ENCODE peak calls at places on chromosomes 7 and 10, in four cellular contexts. One of them, this sample, is unnamed.

GRCh38 chr10:60739581-60739980 is 38.7 kb upstream of the CDK1 start:
- DNase-seq in H1: no peak
- DNase-seq in IMR-90: peak
- DNase-seq in H9: no peak
- DNase-seq in this sample: no peak

GRCh38 chr10:101629781-101630419 is 41.8 kb downstream of the DPCD start:
- DNase-seq in H1: no peak
- DNase-seq in IMR-90: no peak
- DNase-seq in H9: no peak
- DNase-seq in this sample: no peak

GRCh38 chr7:38453187-38453586 is 178.0 kb downstream of the AMPH start:
- DNase-seq in H1: no peak
- DNase-seq in IMR-90: peak
- DNase-seq in H9: no peak
- DNase-seq in this sample: peak

GRCh38 chr7:31986878-31987518 is 83.2 kb downstream of the PDE1C start:
- DNase-seq in H1: no peak
- DNase-seq in IMR-90: peak
- DNase-seq in H9: no peak
- DNase-seq in this sample: no peak

GRCh38 chr10:71085689-71086438 is 126.5 kb upstream of the UNC5B start:
- DNase-seq in H1: peak
- DNase-seq in IMR-90: no peak
- DNase-seq in H9: peak
- DNase-seq in this sample: peak

GRCh38 chr10:78478919-78479318 is 445.3 kb downstream of the RPS24 start:
- DNase-seq in H1: no peak
- DNase-seq in IMR-90: no peak
- DNase-seq in H9: no peak
- DNase-seq in this sample: no peak

GRCh38 chr10:117678106-117678505 is 135.6 kb downstream of the EMX2 start:
- DNase-seq in H1: no peak
- DNase-seq in IMR-90: no peak
- DNase-seq in H9: no peak
- DNase-seq in this sample: no peak

GRCh38 chr7:38630720-38631673 is at the start of gene AMPH:
- DNase-seq in H1: peak
- DNase-seq in IMR-90: peak
- DNase-seq in H9: peak
- DNase-seq in this sample: peak

GRCh38 chr10:90969148-90969547 is 48.3 kb upstream of the ANKRD1 start:
- DNase-seq in H1: no peak
- DNase-seq in IMR-90: no peak
- DNase-seq in H9: no peak
- DNase-seq in this sample: no peak

GRCh38 chr10:125117941-125118630 is 42.3 kb downstream of the CTBP2 start:
- DNase-seq in H1: no peak
- DNase-seq in IMR-90: no peak
- DNase-seq in H9: no peak
- DNase-seq in this sample: no peak

GRCh38 chr10:57624066-57624465 is 643.6 kb downstream of the IPMK start:
- DNase-seq in H1: no peak
- DNase-seq in IMR-90: no peak
- DNase-seq in H9: no peak
- DNase-seq in this sample: no peak

GRCh38 chr7:109476409-109476808 is 906.7 kb downstream of the DNAJB9 start:
- DNase-seq in H1: no peak
- DNase-seq in IMR-90: no peak
- DNase-seq in H9: no peak
- DNase-seq in this sample: no peak

GRCh38 chr7:116524609-116525297 is at the start of gene CAV1:
- DNase-seq in H1: peak
- DNase-seq in IMR-90: peak
- DNase-seq in H9: peak
- DNase-seq in this sample: peak

GRCh38 chr7:129184979-129185670 is 3.3 kb upstream of the SMO start:
- DNase-seq in H1: no peak
- DNase-seq in IMR-90: no peak
- DNase-seq in H9: no peak
- DNase-seq in this sample: no peak

GRCh38 chr10:42421812-42422211 is 216.6 kb downstream of the ZNF33B start:
- DNase-seq in H1: no peak
- DNase-seq in IMR-90: no peak
- DNase-seq in H9: no peak
- DNase-seq in this sample: no peak

GRCh38 chr10:35507519-35508109 is 97.5 kb upstream of the GJD4 start:
- DNase-seq in H1: no peak
- DNase-seq in IMR-90: no peak
- DNase-seq in H9: no peak
- DNase-seq in this sample: no peak

GRCh38 chr7:31432831-31433340 is 81.0 kb upstream of the ITPRID1 start:
- DNase-seq in H1: no peak
- DNase-seq in IMR-90: no peak
- DNase-seq in H9: no peak
- DNase-seq in this sample: peak

GRCh38 chr10:6055929-6056328 is 6.2 kb downstream of the IL2RA start:
- DNase-seq in H1: no peak
- DNase-seq in IMR-90: no peak
- DNase-seq in H9: no peak
- DNase-seq in this sample: no peak

GRCh38 chr7:71735961-71736556 is 604.1 kb downstream of the GALNT17 start:
- DNase-seq in H1: peak
- DNase-seq in IMR-90: peak
- DNase-seq in H9: peak
- DNase-seq in this sample: peak

GRCh38 chr7:80825499-80825898 is 93.4 kb downstream of the SEMA3C start:
- DNase-seq in H1: no peak
- DNase-seq in IMR-90: no peak
- DNase-seq in H9: no peak
- DNase-seq in this sample: no peak

GRCh38 chr7:16753102-16753931 is at the start of gene TSPAN13:
- DNase-seq in H1: peak
- DNase-seq in IMR-90: peak
- DNase-seq in H9: peak
- DNase-seq in this sample: peak

GRCh38 chr7:129845972-129846327 is 106.8 kb downstream of the UBE2H start:
- DNase-seq in H1: no peak
- DNase-seq in IMR-90: peak
- DNase-seq in H9: no peak
- DNase-seq in this sample: no peak

GRCh38 chr7:30038182-30038980 is 10.2 kb downstream of the PLEKHA8 start:
- DNase-seq in H1: no peak
- DNase-seq in IMR-90: peak
- DNase-seq in H9: no peak
- DNase-seq in this sample: no peak
- H3K56ac ChIP-seq in H1: no peak
- H3K56ac ChIP-seq in IMR-90: no peak
- H3K56ac ChIP-seq in H9: no peak
- H3K56ac ChIP-seq in this sample: no peak

DNA sequence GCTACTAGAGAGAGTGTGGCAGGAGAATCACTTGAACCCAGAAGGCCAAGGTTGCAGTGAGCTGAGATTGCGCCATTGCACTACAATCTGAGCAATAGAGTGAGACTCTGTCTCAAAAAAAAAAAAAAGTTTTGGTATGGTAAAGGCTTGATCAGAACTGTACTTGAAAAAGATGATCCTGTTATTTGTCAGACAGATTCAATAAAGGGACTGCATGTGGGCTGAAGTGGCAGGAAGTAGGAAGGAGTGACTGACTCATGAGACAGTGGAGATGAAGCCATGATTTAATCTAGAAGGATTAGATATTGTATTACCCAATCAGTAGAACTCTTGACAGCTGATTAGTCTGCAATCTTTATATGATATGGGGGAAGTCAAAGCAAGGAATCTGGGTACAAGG is 2.7 kb upstream of the TMEM254 start:
- DNase-seq in H1: no peak
- DNase-seq in IMR-90: peak
- DNase-seq in H9: no peak
- DNase-seq in this sample: peak
- H3K56ac ChIP-seq in H1: no peak
- H3K56ac ChIP-seq in IMR-90: no peak
- H3K56ac ChIP-seq in H9: no peak
- H3K56ac ChIP-seq in this sample: no peak

DNA sequence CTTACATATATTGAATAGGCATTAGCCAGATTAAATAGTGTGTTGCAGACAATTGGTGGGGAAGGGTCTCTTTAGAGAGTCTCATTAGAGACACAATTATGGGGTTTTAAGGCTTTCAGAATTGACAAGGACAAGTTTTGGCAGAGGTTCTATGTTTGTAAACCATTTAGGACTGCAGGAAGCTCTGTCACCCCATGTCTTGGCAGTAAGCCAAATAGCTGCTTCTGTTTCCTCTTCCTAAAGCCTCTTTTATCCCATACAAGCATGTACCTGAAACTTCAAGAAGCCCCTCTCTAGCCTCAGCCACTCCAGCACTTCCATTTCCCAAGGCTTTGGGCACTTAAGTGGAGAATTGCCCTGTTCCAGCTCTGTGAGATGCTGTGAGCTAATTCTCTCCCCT is 21.8 kb upstream of the LRRC4 start:
- DNase-seq in H1: no peak
- DNase-seq in IMR-90: peak
- DNase-seq in H9: no peak
- DNase-seq in this sample: no peak
- H3K56ac ChIP-seq in H1: no peak
- H3K56ac ChIP-seq in IMR-90: no peak
- H3K56ac ChIP-seq in H9: no peak
- H3K56ac ChIP-seq in this sample: no peak

GRCh38 chr7:151645311-151645710 is 125.6 kb upstream of the RHEB start:
- DNase-seq in H1: no peak
- DNase-seq in IMR-90: no peak
- DNase-seq in H9: no peak
- DNase-seq in this sample: no peak
- H3K56ac ChIP-seq in H1: no peak
- H3K56ac ChIP-seq in IMR-90: no peak
- H3K56ac ChIP-seq in H9: no peak
- H3K56ac ChIP-seq in this sample: no peak

GRCh38 chr7:156642306-156643045 is 1.9 kb downstream of the RNF32 start:
- DNase-seq in H1: no peak
- DNase-seq in IMR-90: no peak
- DNase-seq in H9: no peak
- DNase-seq in this sample: no peak
- H3K56ac ChIP-seq in H1: no peak
- H3K56ac ChIP-seq in IMR-90: no peak
- H3K56ac ChIP-seq in H9: no peak
- H3K56ac ChIP-seq in this sample: no peak

GRCh38 chr7:158864507-158864820 is 8.1 kb downstream of the DYNC2I1 start:
- DNase-seq in H1: no peak
- DNase-seq in IMR-90: no peak
- DNase-seq in H9: no peak
- DNase-seq in this sample: no peak
- H3K56ac ChIP-seq in H1: no peak
- H3K56ac ChIP-seq in IMR-90: no peak
- H3K56ac ChIP-seq in H9: no peak
- H3K56ac ChIP-seq in this sample: no peak

DNA sequence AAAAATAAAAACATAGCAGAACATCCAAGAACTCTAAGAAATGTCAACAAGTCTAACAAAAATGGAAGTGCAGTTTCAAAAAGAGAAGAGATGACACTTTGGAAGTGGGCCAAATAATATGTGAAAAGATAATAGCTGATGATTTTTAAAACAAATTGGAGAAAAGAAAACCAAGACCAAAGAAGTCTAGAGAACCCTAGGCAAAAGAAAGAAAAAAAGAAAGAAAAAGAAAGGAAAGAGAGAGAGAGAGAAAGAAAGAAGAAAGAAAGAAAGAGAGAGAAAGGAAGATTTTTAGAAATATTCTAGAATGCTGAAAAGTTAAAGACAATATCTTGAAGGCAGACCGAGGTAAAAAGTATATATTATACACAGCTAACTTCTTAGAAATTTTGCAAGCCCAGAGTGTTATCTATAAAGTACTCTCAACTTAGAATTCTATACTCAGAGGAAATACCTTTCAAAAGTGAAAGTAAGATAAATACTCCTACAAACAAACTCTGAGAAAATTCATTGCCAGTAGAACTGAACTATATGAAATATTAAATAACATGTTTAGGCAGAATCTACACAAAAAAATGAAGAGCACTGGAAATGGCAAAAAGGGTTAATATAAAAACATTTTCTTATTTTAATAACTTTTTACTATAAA is 138.7 kb upstream of the SMIM30 start:
- DNase-seq in H1: no peak
- DNase-seq in IMR-90: no peak
- DNase-seq in H9: no peak
- DNase-seq in this sample: no peak
- H3K56ac ChIP-seq in H1: no peak
- H3K56ac ChIP-seq in IMR-90: no peak
- H3K56ac ChIP-seq in H9: no peak
- H3K56ac ChIP-seq in this sample: no peak

GRCh38 chr10:95364342-95364741 is 73.5 kb upstream of the PDLIM1 start:
- DNase-seq in H1: no peak
- DNase-seq in IMR-90: no peak
- DNase-seq in H9: no peak
- DNase-seq in this sample: no peak
- H3K56ac ChIP-seq in H1: no peak
- H3K56ac ChIP-seq in IMR-90: no peak
- H3K56ac ChIP-seq in H9: no peak
- H3K56ac ChIP-seq in this sample: no peak

This sample was measured in mesendoderm.